ENCODE peak calls at places on chromosome X, in ten cellular contexts. U is endothelial cell; Z is Calu3; F is thoracic aorta; K is iPS-NIHi11; P is activated T-cell treated with anti-CD3 and anti-CD28 coated beads, Interleukin-2, amount 50 U/mL, for 72 hours; V is fibroblast of lung; G is AG08396; Q is GM12878; H is NCI-H1092 treated with DMSO at 0.1 percent for 48 hours. L is an unnamed sample.

GRCh38 chrX:63754860-63755579 is 30.0 kb downstream of the ARHGEF9 start:
- DNase-seq in Z (peak; percentile 91), V (peak; percentile 94), K (peak; percentile 83), G (peak; percentile 88), Q (peak; percentile 73), P (peak; percentile 88), F (peak; percentile 72), U (peak; percentile 76), H (peak; percentile 94), L (peak; percentile 45)

GRCh38 chrX:40096395-40097091 is 1.2 kb downstream of the BCOR start:
- DNase-seq in Z (peak; percentile 45), K (no peak), U (peak; percentile 30), H (peak; percentile 31), Q (no peak), F (no peak), P (peak; percentile 77), V (peak; percentile 39), G (peak; percentile 63), L (no peak)

GRCh38 chrX:96621811-96622210 is 62.8 kb upstream of the DIAPH2 start:
- DNase-seq in H (no peak), G (no peak), Z (no peak), P (no peak), Q (no peak), K (no peak), U (no peak), F (no peak), V (peak; percentile 2), L (no peak)

GRCh38 chrX:155857561-155857960 is 23.6 kb upstream of the VAMP7 start:
- DNase-seq in P (no peak), H (no peak), Z (peak; percentile 8), U (no peak), G (no peak), K (peak; percentile 4), F (no peak), Q (no peak), V (peak; percentile 9), L (no peak)

GRCh38 chrX:49172280-49172780 is 632 bp downstream of the PLP2 start:
- DNase-seq in F (no peak), G (peak; percentile 68), Z (peak; percentile 78), V (peak; percentile 60), H (peak; percentile 74), K (no peak), P (peak; percentile 77), Q (no peak), U (no peak), L (no peak)

GRCh38 chrX:132118361-132118760 is 9.5 kb downstream of the FRMD7 start:
- DNase-seq in V (no peak), F (no peak), K (no peak), H (no peak), U (no peak), Z (no peak), Q (no peak), P (no peak), G (no peak), L (no peak)

GRCh38 chrX:68072016-68072415 is 361.3 kb downstream of the OPHN1 start:
- DNase-seq in G (no peak), U (no peak), P (no peak), F (no peak), Z (no peak), V (peak; percentile 17), H (no peak), K (no peak), Q (no peak), L (no peak)

GRCh38 chrX:47112316-47112954 is 32.1 kb downstream of the NDUFB11 start:
- DNase-seq in Z (peak; percentile 16), H (no peak), Q (no peak), V (peak; percentile 8), F (no peak), G (no peak), U (no peak), P (no peak), K (no peak), L (no peak)

GRCh38 chrX:120677017-120677652 is 47.3 kb upstream of the C1GALT1C1 start:
- DNase-seq in U (no peak), V (no peak), K (no peak), F (no peak), G (no peak), P (peak; percentile 21), Z (no peak), Q (no peak), H (no peak), L (no peak)

GRCh38 chrX:155747520-155747919 is 133.6 kb upstream of the VAMP7 start:
- DNase-seq in K (no peak), V (no peak), U (no peak), G (no peak), F (no peak), Q (no peak), Z (peak; percentile 71), P (no peak), H (peak; percentile 59), L (no peak)

GRCh38 chrX:21798677-21799219 is 40.7 kb upstream of the MBTPS2 start:
- DNase-seq in H (peak; percentile 85), K (no peak), Z (peak; percentile 81), G (no peak), U (no peak), F (no peak), P (no peak), V (peak; percentile 59), Q (no peak), L (no peak)

GRCh38 chrX:45788941-45789348 is 588.3 kb upstream of the DIPK2B start:
- DNase-seq in K (peak; percentile 19), P (no peak), Q (no peak), G (no peak), Z (peak; percentile 53), U (no peak), H (no peak), V (no peak), F (no peak), L (no peak)

GRCh38 chrX:50430917-50431316 is 39.7 kb downstream of the DGKK start:
- DNase-seq in G (no peak), Z (no peak), P (no peak), V (no peak), F (no peak), K (no peak), H (no peak), U (no peak), Q (no peak), L (no peak)

GRCh38 chrX:2693123-2693438 is 2.0 kb downstream of the CD99 start:
- DNase-seq in U (no peak), Z (no peak), V (no peak), K (no peak), Q (no peak), F (no peak), G (no peak), P (no peak), H (no peak), L (no peak)

GRCh38 chrX:137428251-137428661 is 137.7 kb upstream of the ZIC3 start:
- DNase-seq in H (no peak), P (no peak), Q (no peak), U (peak; percentile 4), V (no peak), G (no peak), K (peak; percentile 18), Z (no peak), F (no peak), L (no peak)

GRCh38 chrX:123859409-123859827 is 435 bp upstream of the XIAP start:
- DNase-seq in U (no peak), H (peak; percentile 90), F (no peak), G (peak; percentile 85), P (no peak), Q (peak; percentile 21), V (no peak), K (no peak), Z (no peak), L (peak; percentile 18)

L was measured in iPS DF 6.9.